ENCODE peak calls at places on chromosomes 11 and 22, in seven cellular contexts. X is stomach, D is natural killer cell, R is cardiac muscle cell, Y is OCI-LY7, M is Calu3, T is choroid plexus epithelial cell. A is an unnamed sample.

GRCh38 chr11:128180446-128181089 is 406.8 kb downstream of the ETS1 start:
- DNase-seq in Y (no peak), T (peak; percentile 94), X (no peak), M (no peak), D (no peak), R (peak; percentile 92), A (no peak)

GRCh38 chr11:2567026-2567671 is 122.3 kb downstream of the KCNQ1 start:
- DNase-seq in D (no peak), M (no peak), Y (no peak), X (no peak), T (no peak), R (no peak), A (no peak)

GRCh38 chr11:114129699-114130659 is 70.5 kb downstream of the ZBTB16 start:
- DNase-seq in X (no peak), Y (no peak), R (no peak), M (no peak), D (no peak), T (no peak), A (no peak)

GRCh38 chr11:47553417-47553746 is 450 bp upstream of the CELF1 start:
- DNase-seq in Y (no peak), X (peak; percentile 27), T (peak; percentile 31), M (no peak), D (no peak), R (peak; percentile 58), A (no peak)

GRCh38 chr11:13837286-13837685 is 125.2 kb upstream of the SPON1 start:
- DNase-seq in M (peak; percentile 18), R (no peak), D (no peak), Y (no peak), T (no peak), X (no peak), A (no peak)

GRCh38 chr11:11075515-11076171 is 217.8 kb upstream of the ZBED5 start:
- DNase-seq in R (no peak), M (no peak), Y (no peak), X (no peak), T (no peak), D (no peak), A (no peak)

GRCh38 chr11:117923275-117923674 is 5.9 kb downstream of the TMPRSS13 start:
- DNase-seq in T (no peak), M (no peak), Y (no peak), X (no peak), R (no peak), D (no peak), A (no peak)

GRCh38 chr22:37060801-37061610 is 9.5 kb downstream of the KCTD17 start:
- DNase-seq in D (no peak), M (no peak), X (no peak), T (no peak), Y (no peak), R (no peak), A (no peak)

GRCh38 chr22:23781065-23781464 is 5.7 kb upstream of the SMARCB1 start:
- DNase-seq in Y (no peak), T (no peak), M (no peak), X (no peak), R (no peak), D (no peak), A (no peak)

GRCh38 chr22:43782448-43782847 is 29.7 kb downstream of the EFCAB6 start:
- DNase-seq in M (no peak), R (peak; percentile 8), Y (no peak), T (no peak), D (no peak), X (no peak), A (no peak)

GRCh38 chr11:125123947-125124633 is 12.7 kb upstream of the TMEM218 start:
- DNase-seq in T (peak; percentile 77), D (no peak), M (no peak), X (peak; percentile 74), Y (peak; percentile 78), R (peak; percentile 66), A (no peak)

GRCh38 chr11:28337701-28338100 is 229.5 kb downstream of the METTL15 start:
- DNase-seq in T (peak; percentile 43), X (no peak), Y (no peak), R (peak; percentile 24), M (no peak), D (no peak), A (no peak)

GRCh38 chr11:60768202-60768601 is 11.5 kb downstream of the MS4A15 start:
- DNase-seq in D (no peak), X (no peak), M (no peak), R (no peak), Y (no peak), T (no peak), A (no peak)

GRCh38 chr11:118401880-118402590 is 629 bp downstream of the ATP5MG start:
- DNase-seq in T (peak; percentile 93), Y (no peak), D (no peak), R (peak; percentile 94), X (no peak), M (no peak), A (no peak)

GRCh38 chr11:123251656-123252344 is 56.8 kb upstream of the CLMP start:
- DNase-seq in R (peak; percentile 88), Y (no peak), X (no peak), M (no peak), T (peak; percentile 64), D (no peak), A (no peak)

GRCh38 chr11:27266125-27266524 is 96.9 kb downstream of the CCDC34 start:
- DNase-seq in D (no peak), M (no peak), T (no peak), R (no peak), Y (no peak), X (no peak), A (no peak)

GRCh38 chr11:57476223-57476882 is 16.0 kb downstream of the RTN4RL2 start:
- DNase-seq in T (no peak), R (no peak), D (peak; percentile 38), X (peak; percentile 65), M (no peak), Y (no peak), A (no peak)

GRCh38 chr22:42431401-42432019 is 693 bp downstream of the NFAM1 start:
- DNase-seq in T (no peak), R (no peak), M (no peak), Y (no peak), D (no peak), X (no peak), A (no peak)

GRCh38 chr22:49437356-49437755 is 390.3 kb downstream of the BRD1 start:
- DNase-seq in R (no peak), T (no peak), D (no peak), X (no peak), M (no peak), Y (no peak), A (no peak)

GRCh38 chr11:127114035-127114434 is 113.5 kb upstream of the KIRREL3 start:
- DNase-seq in X (no peak), T (no peak), D (no peak), Y (no peak), R (no peak), M (peak; percentile 19), A (no peak)

GRCh38 chr22:50105529-50106100 is 15.8 kb downstream of the MOV10L1 start:
- DNase-seq in R (peak; percentile 66), D (no peak), M (no peak), X (no peak), Y (peak; percentile 81), T (peak; percentile 79), A (no peak)

GRCh38 chr22:43211941-43212433 is 25.1 kb upstream of the TTLL12 start:
- DNase-seq in T (no peak), R (no peak), X (no peak), D (no peak), Y (no peak), M (no peak), A (no peak)

GRCh38 chr11:131916633-131917032 is 546.2 kb downstream of the NTM start:
- DNase-seq in Y (no peak), D (no peak), X (no peak), T (no peak), M (no peak), R (no peak), A (no peak)

GRCh38 chr11:131913267-131913666 is 542.9 kb downstream of the NTM start:
- DNase-seq in X (no peak), D (no peak), T (peak; percentile 41), Y (no peak), M (no peak), R (no peak), A (no peak)

GRCh38 chr11:131917634-131918384 is 547.4 kb downstream of the NTM start:
- DNase-seq in D (no peak), X (no peak), Y (no peak), M (no peak), R (no peak), T (no peak), A (no peak)

GRCh38 chr11:131912127-131912526 is 541.7 kb downstream of the NTM start:
- DNase-seq in T (no peak), Y (no peak), X (no peak), D (no peak), R (no peak), M (no peak), A (no peak)

DNA sequence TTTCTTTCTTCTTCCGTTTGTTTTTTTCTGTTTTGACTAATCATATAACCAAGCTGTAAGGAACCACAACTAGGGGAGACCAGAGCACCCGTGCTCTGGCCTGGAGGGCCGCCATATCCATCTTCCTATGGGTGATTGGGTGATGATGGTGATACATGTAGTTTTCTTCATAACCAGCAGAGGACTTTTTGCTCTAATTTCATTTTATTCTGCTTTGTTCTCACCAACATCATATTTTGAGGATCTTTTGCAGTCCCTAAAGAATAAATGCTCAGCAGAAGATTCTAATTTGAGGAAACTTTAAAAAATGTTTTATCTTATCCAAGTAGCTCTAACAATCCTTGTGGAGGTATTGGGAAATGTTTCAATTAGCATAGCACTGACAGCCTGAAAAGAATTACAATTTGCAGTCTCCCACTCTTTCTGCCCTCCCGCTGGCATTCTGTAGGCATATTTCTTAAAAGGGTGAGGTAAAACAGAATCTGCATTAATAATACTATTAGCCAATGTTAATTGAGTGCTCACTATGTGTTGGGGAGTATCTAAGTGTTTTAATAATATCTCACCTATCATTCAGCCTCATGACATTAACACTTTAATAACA is 544.0 kb downstream of the NTM start:
- DNase-seq in X (no peak), R (peak; percentile 41), D (no peak), M (no peak), Y (no peak), T (peak; percentile 66), A (no peak)
- TF ChIP-seq CTCF in X (no peak), R (peak; percentile 47), D (no peak), M (no peak), Y (peak; percentile 14), T (peak; percentile 63), A (peak; percentile 34)

GRCh38 chr22:22709719-22710445 is 65.5 kb downstream of the GGTLC2 start:
- DNase-seq in Y (peak; percentile 45), T (peak; percentile 30), M (no peak), D (no peak), X (no peak), R (no peak), A (peak; percentile 8)
- TF ChIP-seq CTCF in Y (peak; percentile 73), T (peak; percentile 57), M (peak; percentile 36), D (no peak), X (no peak), R (peak; percentile 30), A (peak; percentile 41)

GRCh38 chr11:69912911-69913451 is 93.8 kb upstream of the FGF3 start:
- DNase-seq in M (peak; percentile 67), X (no peak), D (no peak), R (no peak), T (peak; percentile 43), Y (peak; percentile 10), A (no peak)
- TF ChIP-seq CTCF in M (peak; percentile 53), X (no peak), D (no peak), R (peak; percentile 25), T (peak; percentile 57), Y (peak; percentile 58), A (peak; percentile 16)

GRCh38 chr11:69212121-69213110 is 56.7 kb downstream of the SMIM38 start:
- DNase-seq in Y (no peak), M (no peak), X (peak; percentile 17), D (no peak), R (no peak), T (peak; percentile 19), A (no peak)
- TF ChIP-seq CTCF in Y (no peak), M (no peak), X (no peak), D (no peak), R (peak; percentile 40), T (peak; percentile 59), A (peak; percentile 38)